ENCODE peak calls at places on chromosomes 1 and 21, in six cellular contexts. Y is stimulated activated CD8-positive, alpha-beta memory T cell treated with anti-CD3 and anti-CD28 coated beads, Interleukin-2, amount 100 ng/mL, for 48 hours; E is ureter; L is G401; J is smooth muscle cell of the brain vasculature; I is activated CD8-positive, alpha-beta memory T cell treated with anti-CD3 and anti-CD28 coated beads, Interleukin-2, amount 50 U/mL, for 48 hours. K is an unnamed sample.

GRCh38 chr1:71093938-71094337 is 13.1 kb upstream of the ZRANB2 start:
- DNase-seq in L (peak), Y (no peak), E (no peak), I (no peak), J (no peak), K (no peak)

GRCh38 chr1:218496561-218496960 is 151.4 kb downstream of the TGFB2 start:
- DNase-seq in L (no peak), E (no peak), J (peak), I (no peak), Y (no peak), K (no peak)

GRCh38 chr21:43333301-43334062 is 93.4 kb downstream of the SIK1 start:
- DNase-seq in Y (no peak), J (no peak), L (no peak), I (no peak), E (peak), K (no peak)

GRCh38 chr1:82318921-82319320 is 518.2 kb downstream of the ADGRL2 start:
- DNase-seq in L (no peak), J (no peak), Y (no peak), E (no peak), I (no peak), K (no peak)

GRCh38 chr1:66394603-66395002 is 139.3 kb upstream of the SGIP1 start:
- DNase-seq in L (no peak), Y (no peak), E (no peak), J (no peak), I (no peak), K (no peak)

GRCh38 chr1:94463765-94464330 is 45.7 kb downstream of the ABCD3 start:
- DNase-seq in Y (no peak), I (no peak), E (no peak), J (peak), L (peak), K (no peak)

GRCh38 chr1:26432793-26433192 is 672 bp downstream of the DHDDS start:
- DNase-seq in J (no peak), I (no peak), E (no peak), L (no peak), Y (no peak), K (no peak)

GRCh38 chr1:178504286-178504685 is 7.5 kb upstream of the CLEC20A start:
- DNase-seq in Y (no peak), L (no peak), I (no peak), E (no peak), J (no peak), K (no peak)

GRCh38 chr1:223745731-223746130 is 33.4 kb downstream of the CAPN2 start:
- DNase-seq in I (no peak), J (no peak), Y (no peak), L (no peak), E (no peak), K (no peak)

GRCh38 chr1:239616686-239617085 is 230.3 kb downstream of the CHRM3 start:
- DNase-seq in J (no peak), I (no peak), L (no peak), E (no peak), Y (no peak), K (no peak)

GRCh38 chr1:44798481-44799365 is 1.5 kb upstream of the PLK3 start:
- DNase-seq in L (no peak), E (no peak), J (no peak), I (peak), Y (no peak), K (no peak)

GRCh38 chr21:20971296-20971921 is 26.8 kb upstream of the NCAM2 start:
- DNase-seq in L (peak), J (peak), I (no peak), E (no peak), Y (no peak), K (no peak)

GRCh38 chr1:149848340-149848771 is 51.0 kb upstream of the BOLA1 start:
- DNase-seq in L (peak), J (no peak), E (no peak), I (no peak), Y (no peak), K (no peak)